ENCODE peak calls at places on chromosomes 2 and 18, in four cellular contexts. I, O, F and W are unnamed samples.

GRCh38 chr2:191631754-191632153 is 46.2 kb upstream of the NABP1 start:
- DNase-seq in I (peak), O (no peak), F (no peak), W (no peak)

GRCh38 chr18:59029663-59030421 is 109.8 kb upstream of the SEC11C start:
- DNase-seq in I (no peak), O (no peak), F (no peak), W (no peak)

GRCh38 chr2:216603884-216604245 is 29.4 kb upstream of the IGFBP2 start:
- DNase-seq in I (no peak), O (no peak), F (no peak), W (no peak)

GRCh38 chr18:7950380-7951143 is 383.4 kb downstream of the PTPRM start:
- DNase-seq in I (peak), O (no peak), F (peak), W (no peak)

GRCh38 chr2:26978061-26978596 is 7.7 kb downstream of the MAPRE3 start:
- DNase-seq in I (no peak), O (peak), F (no peak), W (peak)

GRCh38 chr2:212897296-212897695 is 254.1 kb downstream of the IKZF2 start:
- DNase-seq in I (peak), O (no peak), F (no peak), W (no peak)

GRCh38 chr2:64021578-64021977 is 2.4 kb upstream of the VPS54 start:
- DNase-seq in I (peak), O (no peak), F (no peak), W (no peak)

GRCh38 chr2:173432049-173432754 is 77.5 kb downstream of the CDCA7 start:
- DNase-seq in I (peak), O (no peak), F (no peak), W (no peak)

GRCh38 chr2:240178564-240178963 is 38.1 kb upstream of the OTOS start:
- DNase-seq in I (no peak), O (no peak), F (no peak), W (no peak)

GRCh38 chr2:48592067-48592466 is 25.6 kb upstream of the GTF2A1L start:
- DNase-seq in I (no peak), O (no peak), F (no peak), W (no peak)

GRCh38 chr2:213238753-213239591 is 45.3 kb upstream of the SPAG16 start:
- DNase-seq in I (peak), O (peak), F (peak), W (no peak)

GRCh38 chr2:198656869-198657268 is 800.9 kb downstream of the SATB2 start:
- DNase-seq in I (no peak), O (no peak), F (peak), W (no peak)

GRCh38 chr18:400466-400865 is 100.0 kb downstream of the COLEC12 start:
- DNase-seq in I (peak), O (no peak), F (no peak), W (peak)

GRCh38 chr2:16908671-16909070 is 243.0 kb upstream of the CYRIA start:
- DNase-seq in I (no peak), O (no peak), F (peak), W (no peak)

GRCh38 chr18:55334875-55335274 is 253.1 kb downstream of the TCF4 start:
- DNase-seq in I (no peak), O (no peak), F (no peak), W (peak)

GRCh38 chr2:31246184-31246852 is 12.4 kb downstream of the EHD3 start:
- DNase-seq in I (peak), O (no peak), F (no peak), W (no peak)

GRCh38 chr2:228417526-228417925 is 236.0 kb upstream of the SPHKAP start:
- DNase-seq in I (no peak), O (no peak), F (peak), W (no peak)

GRCh38 chr2:84735383-84735782 is 145.5 kb downstream of the TRABD2A start:
- DNase-seq in I (peak), O (no peak), F (no peak), W (no peak)

GRCh38 chr18:6406910-6407470 is 7.7 kb downstream of the L3MBTL4 start:
- DNase-seq in I (no peak), O (no peak), F (no peak), W (no peak)

GRCh38 chr2:184053326-184053725 is 545.0 kb upstream of the ZNF804A start:
- DNase-seq in I (no peak), O (peak), F (no peak), W (no peak)

DNA sequence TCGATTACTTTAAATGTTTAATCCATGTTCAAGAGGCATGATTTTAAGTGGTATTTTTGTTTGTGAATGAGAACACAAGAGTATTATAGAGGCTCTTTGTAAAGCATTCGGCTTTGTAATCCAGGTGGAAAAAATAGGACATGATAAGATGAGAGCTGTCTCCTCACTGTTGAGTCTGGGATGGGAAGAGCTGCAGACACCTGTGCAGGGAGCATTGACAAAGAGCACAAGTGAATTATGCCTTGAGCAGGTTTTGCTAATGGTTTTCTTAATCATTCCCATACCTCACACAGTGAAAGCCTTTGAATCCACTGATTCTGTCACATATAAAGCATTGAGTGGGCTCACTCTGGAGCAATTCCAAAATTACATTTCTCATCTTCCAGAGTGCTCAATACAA is 9.6 kb downstream of the COL6A3 start:
- DNase-seq in I (no peak), O (no peak), F (no peak), W (no peak)
- TF ChIP-seq CTCF in I (no peak), O (no peak), F (no peak), W (no peak)

DNA sequence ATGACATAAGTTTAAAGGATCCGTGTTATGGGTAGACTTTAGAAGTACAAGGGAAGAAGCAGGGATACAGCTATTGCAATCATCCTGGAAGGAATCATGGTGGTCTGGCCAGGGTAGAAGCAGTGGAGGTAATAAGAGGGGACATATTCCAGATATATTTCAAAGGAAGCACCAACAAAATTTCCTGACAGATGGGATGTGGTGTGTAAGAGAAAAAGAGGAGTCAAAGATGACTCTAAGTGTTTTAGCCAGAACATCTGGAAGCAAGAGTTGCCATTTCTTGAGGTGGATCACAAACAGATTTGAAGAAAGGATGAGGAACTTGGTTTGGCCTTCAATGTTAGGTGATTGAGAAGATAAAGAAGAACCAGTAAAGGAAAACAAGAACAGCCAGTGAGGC is 133.1 kb upstream of the CTAGE1 start:
- DNase-seq in I (no peak), O (no peak), F (peak), W (no peak)
- H3K27ac ChIP-seq in I (no peak), O (peak), F (peak), W (no peak)

GRCh38 chr2:677056-677949 is at the start of gene TMEM18:
- DNase-seq in I (peak), O (peak), F (peak), W (no peak)
- TF ChIP-seq CTCF in I (peak), O (no peak), F (peak), W (peak)

GRCh38 chr2:23551875-23552274 is 166.9 kb downstream of the KLHL29 start:
- DNase-seq in I (no peak), O (no peak), F (no peak), W (no peak)

GRCh38 chr2:23549051-23549450 is 164.1 kb downstream of the KLHL29 start:
- DNase-seq in I (no peak), O (no peak), F (no peak), W (no peak)

GRCh38 chr2:23548143-23548769 is 163.3 kb downstream of the KLHL29 start:
- DNase-seq in I (no peak), O (no peak), F (no peak), W (no peak)

GRCh38 chr2:23549821-23550535 is 165.0 kb downstream of the KLHL29 start:
- DNase-seq in I (peak), O (no peak), F (no peak), W (no peak)

DNA sequence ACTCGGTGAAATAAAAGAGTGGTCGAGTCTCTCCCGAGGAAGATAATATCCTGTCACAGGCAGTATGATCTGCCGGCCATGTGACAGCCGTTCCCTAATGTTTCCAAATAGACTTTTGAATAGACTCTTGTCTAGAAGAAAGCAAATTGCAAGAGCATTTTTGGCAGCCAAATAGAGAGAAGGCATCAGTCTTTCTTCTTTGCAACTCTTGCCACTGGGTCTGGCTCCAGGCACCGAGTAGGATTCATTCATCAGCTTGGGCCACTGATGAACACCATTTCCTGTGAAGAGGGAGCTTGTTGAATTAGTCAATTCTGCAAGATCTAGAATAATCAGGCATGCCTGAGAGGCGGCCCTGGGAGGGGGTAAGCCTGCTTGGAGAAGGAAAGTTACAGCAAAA is 165.6 kb downstream of the KLHL29 start:
- DNase-seq in I (peak), O (no peak), F (no peak), W (no peak)
- H3K27ac ChIP-seq in I (no peak), O (no peak), F (no peak), W (no peak)

GRCh38 chr2:232435805-232436204 is 20.1 kb upstream of the ALPI start:
- DNase-seq in I (no peak), O (no peak), F (no peak), W (no peak)

GRCh38 chr2:232438051-232438450 is 17.9 kb upstream of the ALPI start:
- DNase-seq in I (no peak), O (no peak), F (no peak), W (no peak)

GRCh38 chr2:232437130-232437620 is 18.8 kb upstream of the ALPI start:
- DNase-seq in I (no peak), O (no peak), F (no peak), W (peak)

GRCh38 chr2:232435375-232435648 is 20.6 kb upstream of the ALPI start:
- DNase-seq in I (no peak), O (no peak), F (no peak), W (no peak)

DNA sequence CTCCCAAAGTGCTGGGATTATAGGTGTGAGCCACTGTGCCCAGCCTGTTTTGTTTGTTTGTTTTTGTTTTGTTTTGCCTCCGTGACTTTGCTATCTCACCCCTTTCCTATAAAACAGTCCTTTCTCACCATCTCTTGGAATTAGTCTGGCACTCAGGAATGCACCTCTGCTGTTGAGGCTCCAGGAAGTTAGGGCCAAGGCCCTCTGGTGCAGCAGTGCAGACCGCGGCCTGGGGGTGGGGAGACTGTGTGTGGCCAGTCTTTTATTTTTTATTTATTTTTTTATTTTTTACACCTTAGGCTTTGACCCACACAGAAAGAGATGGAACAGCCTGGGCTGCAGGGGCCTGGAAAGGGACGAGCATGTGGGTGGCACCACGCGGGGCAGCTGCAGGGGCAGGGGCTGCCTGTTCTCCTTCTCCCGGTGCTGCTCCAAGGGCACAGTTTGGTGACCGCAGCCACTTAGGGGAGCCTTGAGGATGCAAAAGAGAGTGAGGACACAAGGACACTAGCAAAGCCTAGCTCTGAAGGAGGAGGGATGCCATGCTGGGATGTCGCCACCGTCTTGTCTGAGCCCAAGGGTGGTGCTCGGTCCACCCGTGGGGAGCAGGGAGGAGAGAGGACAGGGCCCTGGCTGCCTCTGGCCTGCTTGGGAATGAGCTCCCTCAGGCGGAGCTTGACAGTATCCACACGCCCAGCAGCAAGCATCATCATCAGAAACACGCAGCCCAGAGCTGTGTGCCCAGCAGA is 19.4 kb upstream of the ALPI start:
- DNase-seq in I (no peak), O (no peak), F (no peak), W (no peak)
- TF ChIP-seq CTCF in I (no peak), O (no peak), F (no peak), W (no peak)

GRCh38 chr18:49094979-49095632 is 144.3 kb upstream of the SMAD7 start:
- DNase-seq in I (peak), O (no peak), F (peak), W (no peak)

GRCh38 chr18:49098386-49098785 is 147.6 kb upstream of the SMAD7 start:
- DNase-seq in I (no peak), O (no peak), F (no peak), W (no peak)

GRCh38 chr18:49094136-49094535 is 143.4 kb upstream of the SMAD7 start:
- DNase-seq in I (peak), O (no peak), F (no peak), W (no peak)

GRCh38 chr18:49100226-49100968 is 149.6 kb upstream of the SMAD7 start:
- DNase-seq in I (peak), O (no peak), F (no peak), W (no peak)

GRCh38 chr18:49096021-49096420 is 145.3 kb upstream of the SMAD7 start:
- DNase-seq in I (no peak), O (no peak), F (no peak), W (no peak)
- H3K27ac ChIP-seq in I (no peak), O (no peak), F (no peak), W (no peak)

GRCh38 chr2:208570851-208571763 is 164.5 kb downstream of the PTH2R start:
- DNase-seq in I (no peak), O (no peak), F (no peak), W (no peak)
- TF ChIP-seq CTCF in I (no peak), O (no peak), F (no peak), W (peak)

GRCh38 chr18:28108254-28108653 is 68.7 kb downstream of the CDH2 start:
- DNase-seq in I (no peak), O (no peak), F (no peak), W (no peak)
- H3K27ac ChIP-seq in I (no peak), O (no peak), F (no peak), W (no peak)

GRCh38 chr2:127465258-127465657 is 47.0 kb downstream of the PROC start:
- DNase-seq in I (no peak), O (no peak), F (no peak), W (no peak)
- TF ChIP-seq CTCF in I (no peak), O (no peak), F (no peak), W (no peak)